ENCODE peak calls at places on chromosome 16, in five cellular contexts. W is Panc1, T is sigmoid colon, F is mammary epithelial cell, O is ascending aorta. K is an unnamed sample. For H3K36me3, the result is how much of the 10 kb centered on the place peaks cover.

GRCh38 chr16:54947616-54948015 is 17.0 kb downstream of the IRX5 start:
- DNase-seq in W (no peak), T (no peak), F (no peak), O (no peak), K (no peak)

GRCh38 chr16:71648921-71649320 is 22.9 kb downstream of the MARVELD3 start:
- DNase-seq in W (no peak), T (no peak), F (no peak), O (no peak), K (no peak)

GRCh38 chr16:23944381-23944780 is 108.6 kb downstream of the PRKCB start:
- DNase-seq in W (no peak), T (no peak), F (no peak), O (no peak), K (no peak)

GRCh38 chr16:83929811-83930555 is 23.1 kb upstream of the OSGIN1 start:
- DNase-seq in W (no peak), T (no peak), F (no peak), O (no peak), K (peak)

GRCh38 chr16:57822018-57822553 is 19.8 kb upstream of the KIFC3 start:
- DNase-seq in W (no peak), T (no peak), F (no peak), O (no peak), K (no peak)

GRCh38 chr16:12314786-12315185 is 338.3 kb downstream of the SNX29 start:
- DNase-seq in W (no peak), T (no peak), F (peak), O (no peak), K (no peak)

GRCh38 chr16:54424043-54424451 is 137.5 kb upstream of the IRX3 start:
- DNase-seq in W (no peak), T (no peak), F (peak), O (no peak), K (no peak)

GRCh38 chr16:11737678-11738077 is 5.0 kb downstream of the TXNDC11 start:
- DNase-seq in W (no peak), T (no peak), F (no peak), O (no peak), K (no peak)

GRCh38 chr16:65002265-65002664 is 119.6 kb downstream of the CDH11 start:
- DNase-seq in W (no peak), T (no peak), F (no peak), O (no peak), K (no peak)

GRCh38 chr16:31411024-31411845 is 16.9 kb downstream of the COX6A2 start:
- DNase-seq in W (no peak), T (no peak), F (no peak), O (no peak), K (no peak)

GRCh38 chr16:85844786-85845185 is 45.3 kb downstream of the COX4I1 start:
- DNase-seq in W (no peak), T (peak), F (no peak), O (no peak), K (no peak)

GRCh38 chr16:79651363-79651762 is 50.8 kb upstream of the MAF start:
- DNase-seq in W (no peak), T (peak), F (peak), O (peak), K (peak)

GRCh38 chr16:149024-149675 is 3.3 kb upstream of the HBZ start:
- DNase-seq in W (no peak), T (no peak), F (no peak), O (no peak), K (no peak)

GRCh38 chr16:66043326-66043725 is 323.2 kb upstream of the CDH5 start:
- DNase-seq in W (no peak), T (no peak), F (peak), O (no peak), K (no peak)

GRCh38 chr16:46947900-46948547 is 25.4 kb downstream of the DNAJA2 start:
- DNase-seq in W (no peak), T (no peak), F (peak), O (no peak), K (no peak)

GRCh38 chr16:10333321-10334032 is 52.4 kb upstream of the ATF7IP2 start:
- DNase-seq in W (no peak), T (no peak), F (no peak), O (no peak), K (no peak)

GRCh38 chr16:7590934-7591333 is 258.3 kb downstream of the RBFOX1 start:
- DNase-seq in W (no peak), T (no peak), F (no peak), O (no peak), K (no peak)

GRCh38 chr16:29926675-29927522 is 873 bp upstream of the KCTD13 start:
- DNase-seq in W (no peak), T (peak), F (no peak), O (no peak), K (no peak)

GRCh38 chr16:59510008-59510424 is 775.9 kb upstream of the GOT2 start:
- DNase-seq in W (no peak), T (no peak), F (no peak), O (no peak), K (no peak)

DNA sequence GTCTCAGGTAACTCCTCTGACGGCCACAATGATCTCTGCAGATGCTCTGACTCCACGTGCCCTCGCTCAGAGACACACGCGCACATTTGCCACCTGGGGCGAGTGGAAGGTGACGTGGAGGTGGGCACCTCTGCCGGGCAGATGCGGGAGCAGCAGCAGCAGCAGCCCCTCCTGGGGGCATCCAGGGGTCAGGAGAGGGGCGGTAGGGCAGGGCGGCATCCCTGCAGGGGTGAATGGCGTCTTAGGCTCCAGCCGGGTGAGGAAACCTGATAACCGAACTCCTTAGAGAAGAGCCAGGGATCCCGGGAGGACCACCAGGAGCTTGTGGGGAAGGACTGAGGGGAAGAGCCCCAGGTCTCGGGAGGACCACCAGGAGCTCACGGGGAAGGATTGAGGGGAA is 34.6 kb upstream of the CDH15 start:
- DNase-seq in W (no peak), T (no peak), F (no peak), O (no peak), K (peak)
- H3K36me3 ChIP-seq in W (under half), T (half or more), F (under half), O (half or more), K (half or more)

GRCh38 chr16:87066695-87067556 is 250.3 kb downstream of the C16orf95 start:
- DNase-seq in W (no peak), T (peak), F (no peak), O (no peak), K (no peak)

GRCh38 chr16:87067890-87068289 is 249.3 kb downstream of the C16orf95 start:
- DNase-seq in W (no peak), T (peak), F (no peak), O (no peak), K (no peak)

GRCh38 chr16:87064731-87065720 is 252.2 kb downstream of the C16orf95 start:
- DNase-seq in W (no peak), T (peak), F (no peak), O (no peak), K (no peak)

GRCh38 chr16:87068316-87068715 is 248.9 kb downstream of the C16orf95 start:
- DNase-seq in W (no peak), T (peak), F (no peak), O (no peak), K (no peak)

GRCh38 chr16:87065781-87066694 is 251.2 kb downstream of the C16orf95 start:
- DNase-seq in W (no peak), T (peak), F (no peak), O (no peak), K (no peak)
- H3K27ac ChIP-seq in W (no peak), T (no peak), F (no peak), O (peak), K (no peak)

GRCh38 chr16:73034374-73034773 is 13.6 kb downstream of the ZFHX3 start:
- DNase-seq in W (no peak), T (no peak), F (no peak), O (no peak), K (no peak)

GRCh38 chr16:73036074-73036826 is 11.7 kb downstream of the ZFHX3 start:
- DNase-seq in W (no peak), T (no peak), F (no peak), O (no peak), K (no peak)

GRCh38 chr16:73037845-73038570 is 9.9 kb downstream of the ZFHX3 start:
- DNase-seq in W (no peak), T (peak), F (no peak), O (no peak), K (no peak)

GRCh38 chr16:73040136-73040535 is 7.8 kb downstream of the ZFHX3 start:
- DNase-seq in W (no peak), T (peak), F (no peak), O (no peak), K (no peak)

GRCh38 chr16:73037331-73037745 is 10.6 kb downstream of the ZFHX3 start:
- DNase-seq in W (no peak), T (peak), F (no peak), O (no peak), K (peak)
- H3K4me3 ChIP-seq in W (no peak), T (no peak), F (no peak), O (no peak), K (no peak)

GRCh38 chr16:50227120-50227519 is 39.2 kb upstream of the ADCY7 start:
- DNase-seq in W (no peak), T (no peak), F (no peak), O (no peak), K (no peak)
- H3K36me3 ChIP-seq in W (under half), T (half or more), F (under half), O (under half), K (half or more)

GRCh38 chr16:1545044-1545736 is 11.7 kb downstream of the TMEM204 start:
- DNase-seq in W (no peak), T (no peak), F (no peak), O (no peak), K (no peak)

GRCh38 chr16:1543085-1543896 is 9.8 kb downstream of the TMEM204 start:
- DNase-seq in W (no peak), T (peak), F (peak), O (peak), K (peak)

GRCh38 chr16:1548234-1548633 is 14.8 kb downstream of the TMEM204 start:
- DNase-seq in W (no peak), T (no peak), F (no peak), O (no peak), K (no peak)

GRCh38 chr16:1548727-1549126 is 15.3 kb downstream of the TMEM204 start:
- DNase-seq in W (no peak), T (no peak), F (no peak), O (no peak), K (no peak)

DNA sequence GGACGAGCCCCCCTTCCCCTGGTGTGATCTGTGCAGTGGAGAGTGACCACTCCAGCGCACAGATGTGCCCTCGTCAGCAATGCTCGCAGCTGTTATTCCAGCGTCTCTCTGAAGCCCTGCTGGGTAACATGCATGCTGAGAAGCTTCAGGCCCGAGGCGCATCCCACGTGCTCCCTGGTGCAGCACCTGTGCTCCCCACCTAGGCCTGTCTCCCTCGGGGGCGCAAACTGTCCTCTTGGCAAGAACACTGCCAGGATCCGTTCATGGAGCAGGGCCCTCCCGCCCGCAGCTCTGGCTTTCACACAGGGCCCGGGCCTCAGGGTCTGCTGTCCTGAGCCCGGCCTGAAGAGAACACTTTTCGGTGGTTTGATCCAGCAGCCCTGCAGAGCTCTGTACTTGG is 13.0 kb downstream of the TMEM204 start:
- DNase-seq in W (no peak), T (no peak), F (no peak), O (no peak), K (no peak)
- H3K27ac ChIP-seq in W (no peak), T (peak), F (no peak), O (peak), K (peak)

GRCh38 chr16:67429799-67430503 is 970 bp upstream of the HSD11B2 start:
- DNase-seq in W (no peak), T (no peak), F (no peak), O (no peak), K (no peak)

GRCh38 chr16:67430504-67431076 is 331 bp upstream of the HSD11B2 start:
- DNase-seq in W (no peak), T (no peak), F (peak), O (no peak), K (no peak)

GRCh38 chr16:67431805-67432476 is 1.0 kb downstream of the HSD11B2 start:
- DNase-seq in W (no peak), T (no peak), F (no peak), O (no peak), K (no peak)

GRCh38 chr16:67432491-67432890 is 1.6 kb downstream of the HSD11B2 start:
- DNase-seq in W (no peak), T (no peak), F (no peak), O (no peak), K (no peak)

DNA sequence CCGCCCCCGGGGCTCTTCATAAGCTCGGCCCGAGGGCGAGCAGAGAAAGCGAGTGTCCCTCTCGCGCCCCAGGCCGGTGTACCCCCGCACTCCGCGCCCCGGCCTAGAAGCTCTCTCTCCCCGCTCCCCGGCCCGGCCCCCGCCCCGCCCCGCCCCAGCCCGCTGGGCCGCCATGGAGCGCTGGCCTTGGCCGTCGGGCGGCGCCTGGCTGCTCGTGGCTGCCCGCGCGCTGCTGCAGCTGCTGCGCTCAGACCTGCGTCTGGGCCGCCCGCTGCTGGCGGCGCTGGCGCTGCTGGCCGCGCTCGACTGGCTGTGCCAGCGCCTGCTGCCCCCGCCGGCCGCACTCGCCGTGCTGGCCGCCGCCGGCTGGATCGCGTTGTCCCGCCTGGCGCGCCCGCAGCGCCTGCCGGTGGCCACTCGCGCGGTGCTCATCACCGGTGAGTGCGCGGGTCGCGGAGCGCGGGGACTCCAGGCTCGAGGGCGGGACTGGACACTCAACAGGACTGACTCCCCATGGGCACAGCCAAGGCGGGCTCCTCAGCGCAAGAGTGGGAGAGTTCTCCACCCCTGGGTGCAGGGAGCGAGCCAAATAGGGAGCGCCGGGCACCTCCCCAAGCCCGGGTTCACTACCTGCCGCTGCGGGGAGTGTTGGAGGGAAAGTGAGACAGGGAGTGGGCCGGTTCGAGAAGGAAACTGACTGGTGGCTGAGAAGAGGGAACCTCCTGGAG is at the start of gene HSD11B2:
- DNase-seq in W (no peak), T (no peak), F (peak), O (no peak), K (peak)
- H3K4me3 ChIP-seq in W (peak), T (peak), F (peak), O (peak), K (peak)

GRCh38 chr16:4831616-4832015 is 15.5 kb downstream of the GLYR1 start:
- DNase-seq in W (no peak), T (no peak), F (no peak), O (no peak), K (no peak)

GRCh38 chr16:4836727-4837126 is 10.4 kb downstream of the GLYR1 start:
- DNase-seq in W (no peak), T (no peak), F (no peak), O (no peak), K (no peak)

GRCh38 chr16:4830408-4830807 is 16.7 kb downstream of the GLYR1 start:
- DNase-seq in W (no peak), T (no peak), F (no peak), O (no peak), K (peak)

GRCh38 chr16:4833584-4833983 is 13.5 kb downstream of the GLYR1 start:
- DNase-seq in W (no peak), T (no peak), F (no peak), O (no peak), K (no peak)

DNA sequence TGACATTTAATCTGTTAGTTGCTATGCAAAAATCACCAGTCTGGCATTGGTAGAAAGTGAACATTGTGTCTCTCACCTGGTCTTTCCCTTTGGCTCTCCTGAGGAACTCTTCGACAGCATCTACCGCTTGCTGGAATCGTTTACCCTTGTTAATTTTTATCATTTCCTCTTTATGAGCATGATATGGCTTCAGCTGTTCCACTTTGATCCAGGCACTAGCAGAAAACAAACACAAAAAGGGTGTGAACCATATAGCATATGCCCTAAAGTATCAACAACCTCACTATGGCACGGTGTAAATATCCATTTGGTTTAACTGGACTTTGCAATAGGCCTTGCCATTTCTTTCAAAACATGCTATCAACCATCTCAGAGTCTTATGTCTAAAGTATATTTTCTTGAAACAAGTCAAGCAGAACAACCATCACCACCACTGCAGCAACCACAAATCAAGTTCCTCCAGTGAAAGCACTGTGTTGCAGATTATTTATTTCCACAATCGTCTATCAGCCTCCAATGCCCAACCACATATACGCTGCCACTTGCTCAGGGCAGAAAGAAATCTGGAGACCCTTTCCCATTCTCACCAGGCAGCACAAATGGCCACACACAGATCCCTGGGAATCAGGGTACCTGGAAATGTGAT is 14.3 kb downstream of the GLYR1 start:
- DNase-seq in W (no peak), T (no peak), F (no peak), O (no peak), K (no peak)
- H3K36me3 ChIP-seq in W (under half), T (half or more), F (under half), O (half or more), K (half or more)